ENCODE peak calls at places on chromosome 20, in seven cellular contexts. U is right atrium auricular region; X is fibroblast of gingiva; W is LoVo; K is activated naive CD4-positive, alpha-beta T cell treated with anti-CD3 and anti-CD28 coated beads, Interleukin-2, amount 50 U/mL, for 16 hours; E is T47D; J is endothelial cell. B is an unnamed sample.

GRCh38 chr20:37007898-37008649 is 56.6 kb upstream of the SAMHD1 start:
- DNase-seq in U (no peak), X (peak; percentile 60), W (no peak), K (no peak), E (peak; percentile 73), J (no peak), B (no peak)

GRCh38 chr20:57593134-57593886 is 26.9 kb downstream of the ZBP1 start:
- DNase-seq in U (no peak), X (no peak), W (no peak), K (no peak), E (no peak), J (no peak), B (no peak)

GRCh38 chr20:38412877-38413577 is 22.1 kb downstream of the SNHG17 start:
- DNase-seq in U (no peak), X (peak; percentile 44), W (no peak), K (no peak), E (no peak), J (no peak), B (no peak)

GRCh38 chr20:61436268-61436667 is 184.2 kb downstream of the CDH4 start:
- DNase-seq in U (no peak), X (peak; percentile 40), W (no peak), K (no peak), E (no peak), J (no peak), B (no peak)

GRCh38 chr20:20037960-20038359 is 14.3 kb downstream of the CRNKL1 start:
- DNase-seq in U (no peak), X (peak; percentile 25), W (no peak), K (no peak), E (no peak), J (no peak), B (no peak)

GRCh38 chr20:25191689-25192088 is 3.8 kb upstream of the ENTPD6 start:
- DNase-seq in U (no peak), X (no peak), W (no peak), K (no peak), E (no peak), J (no peak), B (peak; percentile 80)

GRCh38 chr20:49981218-49982071 is 1.3 kb upstream of the SNAI1 start:
- DNase-seq in U (no peak), X (no peak), W (no peak), K (no peak), E (no peak), J (no peak), B (no peak)

GRCh38 chr20:22460231-22460630 is 124.1 kb downstream of the FOXA2 start:
- DNase-seq in U (no peak), X (no peak), W (no peak), K (no peak), E (no peak), J (no peak), B (no peak)

GRCh38 chr20:48903705-48904104 is 17.8 kb upstream of the ARFGEF2 start:
- DNase-seq in U (no peak), X (no peak), W (no peak), K (no peak), E (no peak), J (no peak), B (no peak)

GRCh38 chr20:24350923-24351368 is 118.5 kb upstream of the SYNDIG1 start:
- DNase-seq in U (no peak), X (no peak), W (no peak), K (no peak), E (no peak), J (no peak), B (no peak)

B was measured in testis.